ENCODE peak calls at places on chromosomes 12 and 14, in four cellular contexts. F is IMR-90, N is neuronal stem cell, C is GM23248. E is an unnamed sample. For H3K4me1, the result is how much of the 10 kb centered on the place peaks cover.

GRCh38 chr14:31253746-31254471 is 46.3 kb upstream of the HECTD1 start:
- DNase-seq in F (no peak), N (no peak), C (no peak), E (no peak)

GRCh38 chr12:19388131-19388549 is 51.2 kb upstream of the AEBP2 start:
- DNase-seq in F (peak), N (no peak), C (peak), E (peak)

GRCh38 chr12:64007853-64008252 is 163.4 kb downstream of the SRGAP1 start:
- DNase-seq in F (peak), N (no peak), C (peak), E (no peak)

GRCh38 chr12:117854339-117855012 is 114.3 kb downstream of the KSR2 start:
- DNase-seq in F (peak), N (peak), C (peak), E (peak)

GRCh38 chr12:24948452-24948815 is 467 bp downstream of the BCAT1 start:
- DNase-seq in F (peak), N (peak), C (peak), E (peak)

GRCh38 chr12:96587691-96588090 is 98.3 kb downstream of the CFAP54 start:
- DNase-seq in F (peak), N (no peak), C (peak), E (no peak)

GRCh38 chr12:14868916-14869315 is 16.7 kb downstream of the MGP start:
- DNase-seq in F (peak), N (no peak), C (peak), E (no peak)

GRCh38 chr12:100795193-100796179 is 910 bp downstream of the ANO4 start:
- DNase-seq in F (no peak), N (no peak), C (peak), E (no peak)

GRCh38 chr12:94157891-94158495 is 9.6 kb downstream of the PLXNC1 start:
- DNase-seq in F (no peak), N (no peak), C (no peak), E (no peak)

GRCh38 chr12:6767301-6767591 is 1.1 kb downstream of the PTMS start:
- DNase-seq in F (no peak), N (no peak), C (peak), E (peak)

GRCh38 chr14:50521912-50522341 is 10.4 kb downstream of the MAP4K5 start:
- DNase-seq in F (peak), N (no peak), C (no peak), E (no peak)

GRCh38 chr12:72036393-72036792 is 97.7 kb downstream of the TPH2 start:
- DNase-seq in F (no peak), N (no peak), C (no peak), E (no peak)

GRCh38 chr14:70724061-70724596 is 82.4 kb downstream of the TTC9 start:
- DNase-seq in F (no peak), N (no peak), C (no peak), E (no peak)

GRCh38 chr12:39572551-39572950 is 47.1 kb downstream of the ABCD2 start:
- DNase-seq in F (no peak), N (no peak), C (no peak), E (no peak)

GRCh38 chr12:124170756-124171155 is 124.1 kb upstream of the RFLNA start:
- DNase-seq in F (no peak), N (no peak), C (peak), E (no peak)

GRCh38 chr12:1842183-1842904 is 22.0 kb downstream of the LRTM2 start:
- DNase-seq in F (no peak), N (no peak), C (no peak), E (no peak)

GRCh38 chr12:94879542-94879941 is 124.0 kb downstream of the NDUFA12 start:
- DNase-seq in F (peak), N (peak), C (no peak), E (peak)

GRCh38 chr12:56115329-56115728 is 1.1 kb upstream of the RPL41 start:
- DNase-seq in F (peak), N (no peak), C (peak), E (peak)

GRCh38 chr12:9760699-9761406 is at the start of gene CD69:
- DNase-seq in F (no peak), N (no peak), C (no peak), E (no peak)

GRCh38 chr12:48572326-48572725 is 2.5 kb upstream of the LALBA start:
- DNase-seq in F (no peak), N (no peak), C (no peak), E (no peak)

GRCh38 chr12:38384816-38385491 is 68.4 kb downstream of the ALG10B start:
- DNase-seq in F (no peak), N (no peak), C (no peak), E (no peak)

GRCh38 chr14:22552827-22553076 is 36.3 kb downstream of the DAD1 start:
- DNase-seq in F (no peak), N (no peak), C (no peak), E (no peak)

GRCh38 chr14:76810953-76811400 is 1.7 kb downstream of the ANGEL1 start:
- DNase-seq in F (peak), N (no peak), C (peak), E (peak)
- H3K9ac ChIP-seq in F (peak), N (no peak), C (peak), E (peak)

GRCh38 chr14:79379266-79379665 is 832.0 kb downstream of the DIO2 start:
- DNase-seq in F (no peak), N (no peak), C (no peak), E (no peak)

GRCh38 chr14:79376557-79376956 is 834.7 kb downstream of the DIO2 start:
- DNase-seq in F (no peak), N (no peak), C (peak), E (no peak)

GRCh38 chr14:79373451-79373850 is 837.9 kb downstream of the DIO2 start:
- DNase-seq in F (no peak), N (no peak), C (no peak), E (no peak)

GRCh38 chr14:79375336-79375735 is 836.0 kb downstream of the DIO2 start:
- DNase-seq in F (no peak), N (no peak), C (no peak), E (no peak)

GRCh38 chr14:79378020-79378419 is 833.3 kb downstream of the DIO2 start:
- DNase-seq in F (no peak), N (no peak), C (no peak), E (no peak)
- H3K4me3 ChIP-seq in F (no peak), N (no peak), C (no peak), E (no peak)

GRCh38 chr12:106311139-106311538 is 8.6 kb downstream of the TCP11L2 start:
- DNase-seq in F (no peak), N (no peak), C (no peak), E (no peak)
- H3K4me1 ChIP-seq in F (under half), N (under half), C (under half), E (under half)

DNA sequence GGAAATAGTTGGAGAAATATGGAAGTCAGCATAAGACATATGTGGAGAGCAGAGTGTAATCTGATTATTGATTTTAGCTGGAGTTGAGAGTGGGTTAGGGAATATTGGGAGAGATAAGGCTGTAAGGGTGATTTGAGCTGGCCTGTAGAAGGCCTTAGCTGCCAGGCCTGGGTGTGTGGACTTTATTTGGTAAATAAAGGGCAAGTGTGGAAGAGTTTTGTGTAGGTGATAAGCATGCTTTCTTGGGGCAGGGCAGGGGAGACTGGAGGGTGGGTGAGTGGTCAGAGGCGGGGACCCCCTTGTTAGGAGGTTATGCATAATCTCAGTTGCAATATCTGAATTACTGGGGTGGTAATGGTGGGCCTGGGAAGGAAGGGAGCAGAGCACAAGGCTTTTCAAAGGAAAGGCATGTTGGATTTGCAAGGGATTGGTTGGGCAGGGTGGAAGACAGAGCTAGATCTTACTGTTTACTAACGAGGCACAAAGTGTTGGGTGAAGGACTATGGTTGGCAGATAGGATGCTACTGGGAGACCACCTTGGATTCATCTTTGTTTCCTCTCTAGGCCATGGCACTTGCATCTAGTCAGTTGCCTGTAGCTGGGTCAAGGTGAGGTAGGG is 5.5 kb downstream of the KHNYN start:
- DNase-seq in F (no peak), N (no peak), C (no peak), E (no peak)
- H3K9ac ChIP-seq in F (no peak), N (peak), C (no peak), E (peak)

GRCh38 chr12:50006754-50007442 is 18.4 kb downstream of the RACGAP1 start:
- DNase-seq in F (peak), N (no peak), C (peak), E (peak)
- H3K4me3 ChIP-seq in F (no peak), N (no peak), C (no peak), E (no peak)

GRCh38 chr14:84086714-84087113 is 1443.2 kb upstream of the FLRT2 start:
- DNase-seq in F (no peak), N (no peak), C (no peak), E (no peak)

GRCh38 chr14:84095796-84096195 is 1434.1 kb upstream of the FLRT2 start:
- DNase-seq in F (no peak), N (no peak), C (no peak), E (no peak)

GRCh38 chr14:84085493-84085892 is 1444.5 kb upstream of the FLRT2 start:
- DNase-seq in F (no peak), N (no peak), C (no peak), E (peak)

GRCh38 chr14:84087986-84088531 is 1441.9 kb upstream of the FLRT2 start:
- DNase-seq in F (peak), N (no peak), C (no peak), E (peak)

DNA sequence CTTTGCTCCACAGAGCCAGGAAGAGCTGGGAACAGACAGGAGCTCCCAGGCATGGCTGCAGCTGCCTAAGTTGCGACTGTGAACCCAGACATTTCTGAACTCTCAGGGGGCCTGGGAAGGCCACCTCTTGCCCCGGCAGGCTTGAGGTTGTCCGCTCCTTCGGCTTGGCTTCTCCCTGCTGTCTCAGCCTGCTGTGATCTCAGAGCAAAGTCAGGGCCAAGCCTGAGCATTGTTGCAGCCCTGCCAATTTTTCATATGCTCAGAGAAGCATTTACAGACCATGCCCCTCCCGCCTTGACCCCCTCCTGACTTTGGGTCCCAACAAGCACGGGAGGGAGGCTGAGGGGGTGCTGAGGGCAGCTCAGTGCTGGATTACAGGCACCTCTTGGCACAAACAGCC is 1439.1 kb upstream of the FLRT2 start:
- DNase-seq in F (no peak), N (no peak), C (no peak), E (no peak)
- H3K4me1 ChIP-seq in F (under half), N (under half), C (under half), E (under half)

GRCh38 chr14:29927596-29928341 is at the start of gene PRKD1:
- DNase-seq in F (peak), N (peak), C (peak), E (peak)

GRCh38 chr14:29928342-29928640 is 644 bp upstream of the PRKD1 start:
- DNase-seq in F (no peak), N (no peak), C (peak), E (no peak)

GRCh38 chr14:29925736-29926135 is 1.9 kb downstream of the PRKD1 start:
- DNase-seq in F (peak), N (no peak), C (peak), E (peak)

GRCh38 chr14:29926228-29926627 is 1.4 kb downstream of the PRKD1 start:
- DNase-seq in F (no peak), N (no peak), C (peak), E (peak)

GRCh38 chr14:29926701-29927595 is 699 bp downstream of the PRKD1 start:
- DNase-seq in F (peak), N (peak), C (peak), E (peak)
- H3K9ac ChIP-seq in F (peak), N (peak), C (peak), E (peak)